ENCODE peak calls at places on chromosomes 4 and X, in five cellular contexts. E is right lobe of liver, B is neuronal stem cell, G is heart right ventricle, Z is cardiac muscle cell. H is an unnamed sample. For H3K4me1, the result is how much of the 10 kb centered on the place peaks cover.

GRCh38 chr4:25937801-25938200 is 23.8 kb downstream of the SMIM20 start:
- DNase-seq in E (no peak), B (no peak), G (no peak), Z (peak), H (no peak)

GRCh38 chr4:133150643-133151300 is 1.7 kb downstream of the PCDH10 start:
- DNase-seq in E (no peak), B (no peak), G (no peak), Z (peak), H (peak)

GRCh38 chr4:123102897-123103489 is 180.6 kb upstream of the NUDT6 start:
- DNase-seq in E (no peak), B (peak), G (no peak), Z (peak), H (peak)

GRCh38 chr4:75892508-75892907 is 9.7 kb downstream of the PPEF2 start:
- DNase-seq in E (no peak), B (no peak), G (no peak), Z (no peak), H (peak)

GRCh38 chr4:140186651-140187315 is 32.8 kb upstream of the MAML3 start:
- DNase-seq in E (no peak), B (no peak), G (no peak), Z (peak), H (no peak)

GRCh38 chr4:113049421-113050355 is at the start of gene ANK2:
- DNase-seq in E (no peak), B (peak), G (no peak), Z (no peak), H (peak)

GRCh38 chr4:55896622-55897021 is 43.2 kb downstream of the EXOC1 start:
- DNase-seq in E (no peak), B (no peak), G (no peak), Z (no peak), H (no peak)

GRCh38 chr4:2290974-2291704 is 29.2 kb upstream of the MXD4 start:
- DNase-seq in E (no peak), B (no peak), G (no peak), Z (no peak), H (no peak)

GRCh38 chr4:7768736-7769135 is 170.9 kb downstream of the AFAP1 start:
- DNase-seq in E (no peak), B (no peak), G (no peak), Z (no peak), H (no peak)

GRCh38 chr4:140497776-140498636 is at the start of gene MGAT4D:
- DNase-seq in E (peak), B (peak), G (no peak), Z (peak), H (peak)

GRCh38 chr4:103204114-103204513 is 6.0 kb upstream of the CENPE start:
- DNase-seq in E (no peak), B (no peak), G (no peak), Z (peak), H (peak)

GRCh38 chr4:70496231-70496630 is 22.1 kb upstream of the AMTN start:
- DNase-seq in E (no peak), B (no peak), G (no peak), Z (peak), H (no peak)

GRCh38 chr4:101345271-101345595 is 2.1 kb downstream of the PPP3CA start:
- DNase-seq in E (no peak), B (no peak), G (no peak), Z (peak), H (no peak)

GRCh38 chr4:177339794-177340374 is 30.2 kb downstream of the NEIL3 start:
- DNase-seq in E (no peak), B (no peak), G (no peak), Z (peak), H (no peak)

GRCh38 chr4:121270384-121270783 is 106.3 kb upstream of the TNIP3 start:
- DNase-seq in E (no peak), B (no peak), G (no peak), Z (no peak), H (no peak)

GRCh38 chrX:45198301-45198700 is 2.4 kb downstream of the DIPK2B start:
- DNase-seq in E (no peak), B (no peak), G (no peak), Z (peak), H (no peak)

GRCh38 chr4:163592207-163592606 is 97.7 kb downstream of the TMA16 start:
- DNase-seq in E (no peak), B (no peak), G (no peak), Z (no peak), H (no peak)

GRCh38 chr4:56622176-56622575 is 58.9 kb downstream of the HOPX start:
- DNase-seq in E (no peak), B (no peak), G (no peak), Z (no peak), H (no peak)

GRCh38 chrX:55127692-55128091 is 38.9 kb downstream of the PAGE2 start:
- DNase-seq in E (no peak), B (no peak), G (no peak), Z (peak), H (no peak)

GRCh38 chrX:43266487-43266886 is 389.6 kb upstream of the MAOA start:
- DNase-seq in E (no peak), B (no peak), G (no peak), Z (no peak), H (no peak)

GRCh38 chr4:158821228-158822009 is 52.6 kb downstream of the FNIP2 start:
- DNase-seq in E (no peak), B (no peak), G (no peak), Z (no peak), H (no peak)

GRCh38 chrX:151973851-151974335 is 583 bp downstream of the GABRE start:
- DNase-seq in E (peak), B (no peak), G (peak), Z (no peak), H (no peak)

GRCh38 chrX:53587795-53588194 is 98.7 kb downstream of the HUWE1 start:
- DNase-seq in E (no peak), B (no peak), G (no peak), Z (no peak), H (no peak)

GRCh38 chr4:73729534-73730165 is 10.7 kb upstream of the CXCL8 start:
- DNase-seq in E (peak), B (peak), G (peak), Z (peak), H (peak)

GRCh38 chrX:130738638-130739195 is 164.3 kb downstream of the ENOX2 start:
- DNase-seq in E (no peak), B (no peak), G (no peak), Z (no peak), H (peak)

GRCh38 chr4:101643201-101643600 is 147.3 kb upstream of the BANK1 start:
- DNase-seq in E (no peak), B (no peak), G (no peak), Z (no peak), H (no peak)

DNA sequence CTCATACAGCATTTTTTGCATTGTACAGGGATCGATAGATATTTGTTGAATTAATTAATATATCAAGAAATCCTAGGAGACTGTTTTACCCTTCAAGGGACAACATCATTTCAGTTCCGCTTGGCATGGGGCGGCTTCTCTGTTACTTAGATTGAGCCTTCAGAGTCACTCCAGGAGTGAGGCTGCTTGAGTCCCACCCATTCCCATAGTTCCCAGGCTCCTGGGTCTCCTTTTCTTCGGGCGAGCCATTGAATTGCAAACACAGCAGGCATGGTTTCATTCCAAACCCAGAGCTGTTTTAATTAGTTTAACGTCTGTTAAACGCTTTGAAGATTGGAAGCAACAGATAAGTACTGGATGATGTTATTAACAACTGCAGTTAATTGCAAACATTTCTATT is 590 bp upstream of the EDA start:
- DNase-seq in E (no peak), B (no peak), G (no peak), Z (no peak), H (peak)
- H3K27ac ChIP-seq in E (no peak), B (peak), G (peak), Z (no peak), H (no peak)

GRCh38 chrX:153981771-153982533 is 9.4 kb downstream of the TMEM187 start:
- DNase-seq in E (peak), B (no peak), G (no peak), Z (no peak), H (no peak)

GRCh38 chrX:153984351-153985178 is 12.0 kb downstream of the TMEM187 start:
- DNase-seq in E (no peak), B (no peak), G (no peak), Z (no peak), H (no peak)

GRCh38 chrX:153981231-153981630 is 8.7 kb downstream of the TMEM187 start:
- DNase-seq in E (no peak), B (no peak), G (no peak), Z (no peak), H (no peak)

GRCh38 chrX:153988493-153988892 is 15.9 kb downstream of the TMEM187 start:
- DNase-seq in E (no peak), B (no peak), G (no peak), Z (no peak), H (no peak)

GRCh38 chrX:153983321-153983729 is 10.8 kb downstream of the TMEM187 start:
- DNase-seq in E (no peak), B (no peak), G (no peak), Z (no peak), H (no peak)
- H3K4me1 ChIP-seq in E (under half), B (under half), G (under half), Z (under half), H (under half)

GRCh38 chr4:182808673-182809416 is 108.3 kb downstream of the DCTD start:
- DNase-seq in E (no peak), B (no peak), G (no peak), Z (no peak), H (no peak)
- H3K27ac ChIP-seq in E (no peak), B (no peak), G (no peak), Z (no peak), H (no peak)

DNA sequence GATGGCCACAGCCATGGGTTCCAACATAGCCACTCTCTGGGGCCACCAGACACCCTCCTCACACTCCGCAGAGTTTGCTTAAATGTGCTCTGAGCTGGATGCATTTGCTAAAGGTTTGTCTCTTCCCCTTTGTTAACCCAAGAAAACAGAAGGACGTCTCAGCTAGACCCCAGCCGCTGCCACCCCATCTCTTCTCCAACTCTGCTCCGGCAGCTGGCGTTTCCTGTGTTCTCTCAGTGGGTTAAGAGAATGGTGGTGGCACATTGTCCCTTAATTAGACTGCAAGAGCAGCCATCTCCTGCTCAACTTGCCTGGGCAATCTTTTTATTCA is 43.7 kb upstream of the FAM9C start:
- DNase-seq in E (no peak), B (no peak), G (no peak), Z (no peak), H (no peak)
- H3K4me1 ChIP-seq in E (under half), B (under half), G (under half), Z (under half), H (under half)

DNA sequence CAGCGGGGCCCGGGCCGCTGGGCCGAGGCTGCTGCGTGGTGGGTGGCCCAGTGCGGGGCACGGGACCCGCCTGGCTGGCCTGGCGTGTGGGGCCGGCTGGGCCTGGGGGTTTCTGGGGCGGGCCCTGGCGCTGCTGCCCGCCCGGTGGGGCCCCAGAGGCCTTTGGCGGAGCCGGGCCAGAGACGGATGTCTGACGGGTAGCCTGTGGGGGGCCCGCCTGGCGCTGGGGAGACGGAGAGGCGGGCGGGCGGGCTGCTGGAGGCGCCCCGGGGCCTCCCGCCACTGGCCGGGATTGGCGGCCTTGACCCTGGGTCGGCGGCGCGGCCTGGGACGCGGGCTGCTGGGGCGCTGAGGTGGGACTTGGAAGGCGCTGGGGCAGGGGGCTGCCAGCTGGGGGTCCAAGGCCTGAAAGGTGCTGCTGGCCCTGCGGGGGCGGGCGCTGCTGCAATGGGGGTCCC is 8.1 kb upstream of the TIMP1 start:
- DNase-seq in E (no peak), B (no peak), G (no peak), Z (no peak), H (peak)
- H3K27ac ChIP-seq in E (no peak), B (peak), G (peak), Z (peak), H (peak)

GRCh38 chrX:40090050-40090804 is 7.5 kb downstream of the BCOR start:
- DNase-seq in E (peak), B (no peak), G (peak), Z (peak), H (peak)

GRCh38 chrX:40088299-40088625 is 9.5 kb downstream of the BCOR start:
- DNase-seq in E (no peak), B (no peak), G (no peak), Z (no peak), H (peak)

GRCh38 chrX:40087574-40088298 is 10.0 kb downstream of the BCOR start:
- DNase-seq in E (no peak), B (no peak), G (no peak), Z (no peak), H (no peak)

GRCh38 chrX:40090961-40091360 is 6.8 kb downstream of the BCOR start:
- DNase-seq in E (no peak), B (no peak), G (no peak), Z (no peak), H (peak)

GRCh38 chrX:40088803-40089540 is 8.8 kb downstream of the BCOR start:
- DNase-seq in E (no peak), B (no peak), G (no peak), Z (no peak), H (no peak)
- H3K4me1 ChIP-seq in E (under half), B (under half), G (half or more), Z (half or more), H (half or more)

DNA sequence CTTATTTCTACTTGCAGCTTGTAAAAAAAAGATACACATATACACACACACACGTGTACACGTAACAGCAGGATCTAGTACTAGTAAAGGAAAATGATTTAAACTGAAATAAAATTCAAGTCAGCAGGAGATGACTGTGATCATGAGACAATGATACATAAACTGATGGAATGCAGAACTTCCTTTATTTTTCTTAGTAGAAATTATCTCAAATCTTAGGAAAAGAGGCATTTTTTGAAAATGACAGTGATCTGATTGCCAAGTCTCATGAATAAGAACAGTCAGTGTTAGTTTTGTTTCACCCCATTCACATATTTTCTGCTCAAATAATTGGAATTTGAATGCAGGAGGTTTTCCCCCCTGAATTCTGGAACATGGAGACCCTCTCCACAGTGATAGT is 11.2 kb downstream of the APBB2 start:
- DNase-seq in E (no peak), B (no peak), G (no peak), Z (peak), H (no peak)
- H3K27ac ChIP-seq in E (peak), B (no peak), G (peak), Z (no peak), H (no peak)

GRCh38 chr4:105548483-105548882 is 3.9 kb upstream of the ARHGEF38 start:
- DNase-seq in E (no peak), B (no peak), G (no peak), Z (no peak), H (peak)
- H3K4me1 ChIP-seq in E (under half), B (under half), G (under half), Z (under half), H (under half)

DNA sequence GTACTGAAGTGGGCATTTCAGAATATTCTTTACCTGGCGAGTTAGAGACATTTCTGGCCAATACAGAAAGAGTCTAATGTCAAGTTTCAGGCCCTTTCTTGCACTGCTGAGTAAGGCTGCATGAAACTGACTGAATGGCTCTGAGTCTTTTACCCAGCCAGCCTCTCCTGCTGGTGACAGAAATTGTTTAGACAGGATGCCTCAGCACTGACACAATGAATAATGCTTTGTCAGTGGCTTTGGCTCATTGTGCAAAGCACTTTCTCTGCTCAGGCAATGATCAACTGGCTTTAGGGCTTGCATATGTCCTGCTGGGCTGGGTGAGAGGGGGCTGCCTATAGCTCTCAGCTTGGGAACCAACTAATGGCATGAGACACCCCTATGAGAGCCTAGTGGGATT is 45.5 kb downstream of the CLNK start:
- DNase-seq in E (no peak), B (peak), G (no peak), Z (no peak), H (peak)
- H3K27ac ChIP-seq in E (no peak), B (no peak), G (no peak), Z (no peak), H (no peak)

H was measured in neural progenitor cell.